ENCODE peak calls at places on chromosomes 6 and 20, in nine cellular contexts. B is NCI-H1417; T is EL; G is cardiac fibroblast; I is HEK293T; O is NCI-H1930; S is tibial artery; R is stimulated activated naive CD8-positive, alpha-beta T cell treated with anti-CD3 and anti-CD28 coated beads, Interleukin-15, Interleukin-2, amounts not matched to agents 100 U/mL and 50 U/mL, for 24 hours; C is activated CD8-positive, alpha-beta memory T cell treated with anti-CD3 and anti-CD28 coated beads for 4 hours. F is an unnamed sample.

GRCh38 chr6:37056112-37056403 is 50.6 kb downstream of the FGD2 start:
- DNase-seq in I (no peak), R (no peak), O (no peak), B (no peak), C (no peak), T (no peak), G (no peak), S (no peak), F (no peak)

GRCh38 chr20:57987659-57988058 is 240.8 kb downstream of the ANKRD60 start:
- DNase-seq in S (no peak), R (no peak), I (no peak), T (no peak), O (no peak), C (no peak), G (no peak), B (no peak), F (no peak)

GRCh38 chr6:27281569-27281968 is 30.5 kb downstream of the POM121L2 start:
- DNase-seq in S (no peak), G (no peak), C (no peak), T (no peak), O (no peak), R (no peak), B (no peak), I (no peak), F (no peak)

GRCh38 chr20:9591080-9591479 is 76.7 kb downstream of the LAMP5 start:
- DNase-seq in I (no peak), B (no peak), S (no peak), G (no peak), O (no peak), C (no peak), R (no peak), T (no peak), F (no peak)

GRCh38 chr6:138719011-138719635 is 54.4 kb upstream of the CCDC28A start:
- DNase-seq in I (no peak), C (no peak), B (no peak), R (no peak), T (peak), S (no peak), G (peak), O (no peak), F (no peak)

GRCh38 chr6:4977468-4977867 is 26.4 kb downstream of the RPP40 start:
- DNase-seq in G (no peak), R (no peak), S (no peak), B (no peak), O (no peak), C (no peak), I (no peak), T (no peak), F (no peak)

GRCh38 chr6:2477723-2478122 is 232.3 kb upstream of the GMDS start:
- DNase-seq in O (no peak), C (no peak), R (no peak), I (no peak), T (no peak), G (no peak), S (no peak), B (no peak), F (no peak)

GRCh38 chr20:61449916-61450315 is 197.9 kb downstream of the CDH4 start:
- DNase-seq in O (no peak), T (peak), S (no peak), G (no peak), C (no peak), I (no peak), B (no peak), R (no peak), F (no peak)

GRCh38 chr20:31837896-31838397 is 7.5 kb downstream of the FOXS1 start:
- DNase-seq in S (no peak), R (no peak), O (no peak), C (no peak), I (no peak), G (peak), B (no peak), T (peak), F (no peak)

GRCh38 chr20:16475225-16475624 is 98.0 kb downstream of the KIF16B start:
- DNase-seq in C (no peak), B (peak), S (no peak), R (no peak), G (peak), T (no peak), I (no peak), O (no peak), F (no peak)